ENCODE peak calls at places on chromosomes 12 and 14, in ten cellular contexts. One of them, this sample, is unnamed.

GRCh38 chr12:51318846-51319570 is 5.0 kb downstream of the BIN2 start:
- DNase-seq in ovary: no peak
- DNase-seq in MM.1S: peak
- DNase-seq in HCT116: no peak
- DNase-seq in A549: no peak
- DNase-seq in progenitor cell of endocrine pancreas: no peak
- DNase-seq in GM23338: no peak
- DNase-seq in astrocyte of the spinal cord: no peak
- DNase-seq in fibroblast of mammary gland: no peak
- DNase-seq in AG09309: no peak
- DNase-seq in this sample: peak

GRCh38 chr14:68604822-68605221 is 188.0 kb downstream of the ZFP36L1 start:
- DNase-seq in A549: no peak
- DNase-seq in GM23338: no peak
- DNase-seq in AG09309: no peak
- DNase-seq in HCT116: no peak
- DNase-seq in ovary: no peak
- DNase-seq in MM.1S: no peak
- DNase-seq in progenitor cell of endocrine pancreas: no peak
- DNase-seq in astrocyte of the spinal cord: no peak
- DNase-seq in fibroblast of mammary gland: no peak
- DNase-seq in this sample: no peak

GRCh38 chr12:52756281-52756960 is 20.7 kb downstream of the KRT76 start:
- DNase-seq in AG09309: no peak
- DNase-seq in A549: no peak
- DNase-seq in GM23338: no peak
- DNase-seq in fibroblast of mammary gland: no peak
- DNase-seq in progenitor cell of endocrine pancreas: no peak
- DNase-seq in ovary: no peak
- DNase-seq in HCT116: no peak
- DNase-seq in MM.1S: no peak
- DNase-seq in astrocyte of the spinal cord: no peak
- DNase-seq in this sample: no peak

GRCh38 chr14:64801800-64802199 is 77.9 kb downstream of the SPTB start:
- DNase-seq in GM23338: peak
- DNase-seq in progenitor cell of endocrine pancreas: no peak
- DNase-seq in fibroblast of mammary gland: peak
- DNase-seq in MM.1S: no peak
- DNase-seq in ovary: no peak
- DNase-seq in HCT116: no peak
- DNase-seq in astrocyte of the spinal cord: peak
- DNase-seq in AG09309: no peak
- DNase-seq in A549: peak
- DNase-seq in this sample: peak

GRCh38 chr14:100560999-100561398 is 26.2 kb downstream of the BEGAIN start:
- DNase-seq in astrocyte of the spinal cord: no peak
- DNase-seq in HCT116: no peak
- DNase-seq in ovary: no peak
- DNase-seq in MM.1S: no peak
- DNase-seq in fibroblast of mammary gland: no peak
- DNase-seq in GM23338: no peak
- DNase-seq in A549: no peak
- DNase-seq in AG09309: no peak
- DNase-seq in progenitor cell of endocrine pancreas: no peak
- DNase-seq in this sample: no peak

GRCh38 chr14:101027291-101027690 is 123.8 kb upstream of the RTL1 start:
- DNase-seq in HCT116: no peak
- DNase-seq in astrocyte of the spinal cord: no peak
- DNase-seq in progenitor cell of endocrine pancreas: no peak
- DNase-seq in GM23338: no peak
- DNase-seq in AG09309: no peak
- DNase-seq in ovary: no peak
- DNase-seq in fibroblast of mammary gland: no peak
- DNase-seq in MM.1S: no peak
- DNase-seq in A549: no peak
- DNase-seq in this sample: no peak

GRCh38 chr12:57454566-57455373 is at the start of gene INHBE:
- DNase-seq in A549: no peak
- DNase-seq in AG09309: peak
- DNase-seq in astrocyte of the spinal cord: peak
- DNase-seq in fibroblast of mammary gland: peak
- DNase-seq in HCT116: no peak
- DNase-seq in MM.1S: no peak
- DNase-seq in progenitor cell of endocrine pancreas: no peak
- DNase-seq in ovary: no peak
- DNase-seq in GM23338: peak
- DNase-seq in this sample: no peak

GRCh38 chr14:65269732-65270131 is 142.8 kb upstream of the FUT8 start:
- DNase-seq in fibroblast of mammary gland: no peak
- DNase-seq in MM.1S: no peak
- DNase-seq in ovary: no peak
- DNase-seq in progenitor cell of endocrine pancreas: no peak
- DNase-seq in A549: no peak
- DNase-seq in HCT116: no peak
- DNase-seq in AG09309: no peak
- DNase-seq in GM23338: no peak
- DNase-seq in astrocyte of the spinal cord: no peak
- DNase-seq in this sample: no peak

GRCh38 chr14:102063808-102064429 is 22.9 kb downstream of the HSP90AA1 start:
- DNase-seq in HCT116: no peak
- DNase-seq in fibroblast of mammary gland: no peak
- DNase-seq in GM23338: peak
- DNase-seq in AG09309: no peak
- DNase-seq in MM.1S: no peak
- DNase-seq in astrocyte of the spinal cord: no peak
- DNase-seq in ovary: no peak
- DNase-seq in progenitor cell of endocrine pancreas: no peak
- DNase-seq in A549: no peak
- DNase-seq in this sample: no peak

GRCh38 chr12:133222211-133222610 is 13.5 kb downstream of the ANHX start:
- DNase-seq in fibroblast of mammary gland: no peak
- DNase-seq in ovary: no peak
- DNase-seq in MM.1S: no peak
- DNase-seq in HCT116: no peak
- DNase-seq in AG09309: no peak
- DNase-seq in progenitor cell of endocrine pancreas: no peak
- DNase-seq in GM23338: no peak
- DNase-seq in astrocyte of the spinal cord: no peak
- DNase-seq in A549: no peak
- DNase-seq in this sample: peak

GRCh38 chr12:133217219-133217618 is 18.5 kb downstream of the ANHX start:
- DNase-seq in astrocyte of the spinal cord: no peak
- DNase-seq in A549: no peak
- DNase-seq in GM23338: no peak
- DNase-seq in MM.1S: no peak
- DNase-seq in progenitor cell of endocrine pancreas: no peak
- DNase-seq in fibroblast of mammary gland: no peak
- DNase-seq in AG09309: no peak
- DNase-seq in ovary: no peak
- DNase-seq in HCT116: no peak
- DNase-seq in this sample: no peak

GRCh38 chr12:133220521-133220920 is 15.2 kb downstream of the ANHX start:
- DNase-seq in fibroblast of mammary gland: no peak
- DNase-seq in progenitor cell of endocrine pancreas: no peak
- DNase-seq in GM23338: no peak
- DNase-seq in A549: no peak
- DNase-seq in astrocyte of the spinal cord: no peak
- DNase-seq in ovary: no peak
- DNase-seq in HCT116: no peak
- DNase-seq in AG09309: no peak
- DNase-seq in MM.1S: no peak
- DNase-seq in this sample: no peak

GRCh38 chr12:133225527-133225926 is 10.2 kb downstream of the ANHX start:
- DNase-seq in ovary: no peak
- DNase-seq in astrocyte of the spinal cord: no peak
- DNase-seq in fibroblast of mammary gland: no peak
- DNase-seq in progenitor cell of endocrine pancreas: no peak
- DNase-seq in MM.1S: no peak
- DNase-seq in AG09309: no peak
- DNase-seq in HCT116: no peak
- DNase-seq in A549: no peak
- DNase-seq in GM23338: no peak
- DNase-seq in this sample: peak

DNA sequence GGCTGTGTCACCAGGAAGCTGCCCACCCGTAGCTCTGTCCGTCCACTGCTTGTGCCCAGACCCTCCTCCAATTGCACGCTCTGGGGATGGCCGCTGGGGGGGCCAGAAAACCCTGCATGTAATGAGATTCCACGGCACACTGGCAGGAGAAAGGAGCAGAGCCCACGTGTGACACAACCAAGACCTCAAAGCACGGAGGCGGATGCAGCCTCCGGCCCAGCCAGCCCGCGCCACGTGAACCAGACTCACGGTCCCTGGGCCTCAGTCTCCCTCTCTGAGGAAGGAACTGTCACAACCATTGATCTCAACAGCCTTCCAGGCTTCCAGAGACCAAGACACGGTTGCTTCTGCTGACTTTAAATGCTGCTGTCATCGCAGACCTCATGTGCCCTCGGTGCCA is 14.4 kb downstream of the ANHX start:
- DNase-seq in A549: no peak
- DNase-seq in ovary: no peak
- DNase-seq in astrocyte of the spinal cord: no peak
- DNase-seq in AG09309: no peak
- DNase-seq in GM23338: no peak
- DNase-seq in progenitor cell of endocrine pancreas: no peak
- DNase-seq in fibroblast of mammary gland: no peak
- DNase-seq in HCT116: no peak
- DNase-seq in MM.1S: no peak
- DNase-seq in this sample: peak
- TF ChIP-seq CTCF in A549: no peak
- TF ChIP-seq CTCF in ovary: no peak
- TF ChIP-seq CTCF in astrocyte of the spinal cord: no peak
- TF ChIP-seq CTCF in AG09309: no peak
- TF ChIP-seq CTCF in GM23338: no peak
- TF ChIP-seq CTCF in progenitor cell of endocrine pancreas: no peak
- TF ChIP-seq CTCF in fibroblast of mammary gland: no peak
- TF ChIP-seq CTCF in HCT116: no peak
- TF ChIP-seq CTCF in MM.1S: no peak
- TF ChIP-seq CTCF in this sample: no peak

GRCh38 chr12:104507672-104508071 is 50.9 kb downstream of the CHST11 start:
- DNase-seq in progenitor cell of endocrine pancreas: no peak
- DNase-seq in A549: no peak
- DNase-seq in GM23338: no peak
- DNase-seq in MM.1S: no peak
- DNase-seq in astrocyte of the spinal cord: no peak
- DNase-seq in fibroblast of mammary gland: peak
- DNase-seq in AG09309: no peak
- DNase-seq in HCT116: no peak
- DNase-seq in ovary: no peak
- DNase-seq in this sample: no peak
- TF ChIP-seq CTCF in progenitor cell of endocrine pancreas: no peak
- TF ChIP-seq CTCF in A549: no peak
- TF ChIP-seq CTCF in GM23338: no peak
- TF ChIP-seq CTCF in MM.1S: no peak
- TF ChIP-seq CTCF in astrocyte of the spinal cord: no peak
- TF ChIP-seq CTCF in fibroblast of mammary gland: no peak
- TF ChIP-seq CTCF in AG09309: no peak
- TF ChIP-seq CTCF in HCT116: no peak
- TF ChIP-seq CTCF in ovary: no peak
- TF ChIP-seq CTCF in this sample: no peak

DNA sequence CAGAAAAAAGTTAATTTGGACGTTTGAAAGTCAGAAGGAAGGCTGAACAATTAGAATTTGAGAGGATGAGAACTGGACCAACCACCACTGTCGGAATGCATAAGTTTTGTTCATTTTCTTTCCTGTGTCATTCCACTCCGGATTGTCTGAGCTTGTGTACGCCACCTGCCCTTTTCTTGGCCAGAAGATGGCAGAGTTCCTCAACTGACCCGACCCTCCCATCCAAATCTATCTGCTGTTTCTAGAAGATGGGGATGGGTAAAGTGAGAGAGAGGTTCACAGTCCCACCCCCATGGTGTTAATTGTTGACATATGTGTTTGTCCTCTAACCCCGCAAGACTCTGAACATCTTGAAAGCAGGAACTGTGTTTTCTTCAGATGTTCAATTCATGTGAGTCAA is 388.0 kb downstream of the VRK1 start:
- DNase-seq in MM.1S: no peak
- DNase-seq in ovary: no peak
- DNase-seq in AG09309: no peak
- DNase-seq in GM23338: peak
- DNase-seq in A549: no peak
- DNase-seq in astrocyte of the spinal cord: peak
- DNase-seq in HCT116: no peak
- DNase-seq in progenitor cell of endocrine pancreas: no peak
- DNase-seq in fibroblast of mammary gland: peak
- DNase-seq in this sample: no peak
- TF ChIP-seq CTCF in MM.1S: peak
- TF ChIP-seq CTCF in ovary: no peak
- TF ChIP-seq CTCF in AG09309: no peak
- TF ChIP-seq CTCF in GM23338: peak
- TF ChIP-seq CTCF in A549: peak
- TF ChIP-seq CTCF in astrocyte of the spinal cord: peak
- TF ChIP-seq CTCF in HCT116: peak
- TF ChIP-seq CTCF in progenitor cell of endocrine pancreas: peak
- TF ChIP-seq CTCF in fibroblast of mammary gland: no peak
- TF ChIP-seq CTCF in this sample: peak

GRCh38 chr12:82519508-82519907 is 161.2 kb downstream of the METTL25 start:
- DNase-seq in MM.1S: no peak
- DNase-seq in progenitor cell of endocrine pancreas: no peak
- DNase-seq in AG09309: no peak
- DNase-seq in GM23338: no peak
- DNase-seq in fibroblast of mammary gland: no peak
- DNase-seq in HCT116: no peak
- DNase-seq in astrocyte of the spinal cord: no peak
- DNase-seq in ovary: no peak
- DNase-seq in A549: no peak
- DNase-seq in this sample: no peak

GRCh38 chr12:82517808-82518207 is 159.5 kb downstream of the METTL25 start:
- DNase-seq in progenitor cell of endocrine pancreas: no peak
- DNase-seq in A549: no peak
- DNase-seq in MM.1S: no peak
- DNase-seq in ovary: no peak
- DNase-seq in AG09309: no peak
- DNase-seq in astrocyte of the spinal cord: no peak
- DNase-seq in GM23338: peak
- DNase-seq in fibroblast of mammary gland: no peak
- DNase-seq in HCT116: no peak
- DNase-seq in this sample: no peak

GRCh38 chr12:82522762-82523161 is 163.9 kb upstream of the TMTC2 start:
- DNase-seq in astrocyte of the spinal cord: no peak
- DNase-seq in HCT116: no peak
- DNase-seq in fibroblast of mammary gland: no peak
- DNase-seq in GM23338: no peak
- DNase-seq in ovary: no peak
- DNase-seq in progenitor cell of endocrine pancreas: no peak
- DNase-seq in AG09309: no peak
- DNase-seq in A549: no peak
- DNase-seq in MM.1S: no peak
- DNase-seq in this sample: no peak

GRCh38 chr12:82522285-82522684 is 164.0 kb downstream of the METTL25 start:
- DNase-seq in MM.1S: no peak
- DNase-seq in ovary: no peak
- DNase-seq in AG09309: no peak
- DNase-seq in A549: no peak
- DNase-seq in HCT116: no peak
- DNase-seq in GM23338: no peak
- DNase-seq in astrocyte of the spinal cord: no peak
- DNase-seq in progenitor cell of endocrine pancreas: no peak
- DNase-seq in fibroblast of mammary gland: no peak
- DNase-seq in this sample: no peak

GRCh38 chr12:82517027-82517426 is 158.7 kb downstream of the METTL25 start:
- DNase-seq in progenitor cell of endocrine pancreas: no peak
- DNase-seq in fibroblast of mammary gland: peak
- DNase-seq in A549: no peak
- DNase-seq in ovary: no peak
- DNase-seq in GM23338: peak
- DNase-seq in astrocyte of the spinal cord: no peak
- DNase-seq in AG09309: no peak
- DNase-seq in MM.1S: peak
- DNase-seq in HCT116: peak
- DNase-seq in this sample: peak
- TF ChIP-seq CTCF in progenitor cell of endocrine pancreas: peak
- TF ChIP-seq CTCF in fibroblast of mammary gland: peak
- TF ChIP-seq CTCF in A549: peak
- TF ChIP-seq CTCF in ovary: no peak
- TF ChIP-seq CTCF in GM23338: peak
- TF ChIP-seq CTCF in astrocyte of the spinal cord: peak
- TF ChIP-seq CTCF in AG09309: peak
- TF ChIP-seq CTCF in MM.1S: peak
- TF ChIP-seq CTCF in HCT116: peak
- TF ChIP-seq CTCF in this sample: peak

This sample was measured in GM10248.